ENCODE peak calls at places on chromosomes 12 and 14, in ten cellular contexts. F, B, I, D, H, O, M, X, L and Q are unnamed samples.

GRCh38 chr12:40970320-40970907 is 217.7 kb upstream of the PDZRN4 start:
- DNase-seq in D (no peak), B (no peak), H (no peak), I (no peak), M (no peak), O (no peak), F (peak), L (no peak), X (no peak), Q (no peak)

GRCh38 chr12:66497000-66497897 is 181.6 kb downstream of the GRIP1 start:
- DNase-seq in O (no peak), H (no peak), M (no peak), B (no peak), D (no peak), X (no peak), L (no peak), I (no peak), F (no peak), Q (no peak)

GRCh38 chr12:57844725-57845477 is 1.6 kb downstream of the CTDSP2 start:
- DNase-seq in L (peak), D (no peak), M (no peak), F (peak), H (no peak), B (peak), I (no peak), O (no peak), X (peak), Q (no peak)

GRCh38 chr12:105724651-105725050 is 394.2 kb downstream of the C12orf75 start:
- DNase-seq in B (no peak), M (no peak), D (no peak), I (no peak), L (no peak), O (no peak), F (no peak), H (no peak), X (no peak), Q (no peak)

GRCh38 chr12:68065687-68066086 is 76.4 kb downstream of the IFNG-AS1 start:
- DNase-seq in I (no peak), L (no peak), H (no peak), M (no peak), D (no peak), X (no peak), F (no peak), O (no peak), B (no peak), Q (no peak)

GRCh38 chr14:75298187-75298985 is 19.8 kb downstream of the FOS start:
- DNase-seq in X (peak), I (no peak), H (no peak), L (peak), O (no peak), B (no peak), M (no peak), D (no peak), F (no peak), Q (no peak)

GRCh38 chr12:67531519-67531918 is 117.0 kb upstream of the DYRK2 start:
- DNase-seq in F (no peak), L (no peak), O (no peak), D (no peak), I (no peak), M (no peak), X (no peak), B (no peak), H (no peak), Q (no peak)

GRCh38 chr12:111792155-111792876 is 25.6 kb downstream of the ALDH2 start:
- DNase-seq in I (no peak), L (peak), X (no peak), M (no peak), D (no peak), B (no peak), H (no peak), O (no peak), F (no peak), Q (no peak)

GRCh38 chr12:45112306-45112705 is 61.4 kb upstream of the DBX2 start:
- DNase-seq in X (peak), F (no peak), H (no peak), B (no peak), M (no peak), O (no peak), L (no peak), D (no peak), I (no peak), Q (no peak)

GRCh38 chr14:88818018-88818417 is 6.4 kb upstream of the TTC8 start:
- DNase-seq in F (no peak), M (no peak), L (no peak), H (no peak), O (no peak), B (no peak), X (no peak), I (no peak), D (no peak), Q (no peak)

GRCh38 chr12:4809449-4810218 is 89.4 kb downstream of the GALNT8 start:
- DNase-seq in D (no peak), F (no peak), H (no peak), M (peak), O (no peak), L (no peak), I (no peak), X (no peak), B (no peak), Q (peak)

GRCh38 chr14:58749066-58749669 is 111.4 kb downstream of the DACT1 start:
- DNase-seq in B (no peak), X (peak), M (no peak), F (no peak), H (no peak), D (peak), O (peak), I (no peak), L (no peak), Q (no peak)

GRCh38 chr12:113463746-113464743 is 7.6 kb downstream of the LHX5 start:
- DNase-seq in O (no peak), B (no peak), D (no peak), M (no peak), I (no peak), L (no peak), F (no peak), H (no peak), X (no peak), Q (peak)

GRCh38 chr14:82854851-82855250 is 1321.2 kb upstream of the SEL1L start:
- DNase-seq in F (no peak), O (no peak), I (peak), M (no peak), X (no peak), H (no peak), B (no peak), D (no peak), L (no peak), Q (peak)

GRCh38 chr14:99757331-99758070 is 35.7 kb upstream of the EML1 start:
- DNase-seq in X (peak), O (peak), B (no peak), H (no peak), F (peak), D (no peak), L (no peak), M (no peak), I (peak), Q (no peak)

GRCh38 chr12:60394680-60395079 is 798.9 kb downstream of the SLC16A7 start:
- DNase-seq in B (no peak), L (no peak), M (no peak), F (peak), X (peak), D (no peak), I (no peak), O (peak), H (no peak), Q (no peak)

GRCh38 chr14:20610002-20610765 is 19.0 kb upstream of the RNASE12 start:
- DNase-seq in M (peak), F (peak), H (peak), L (peak), B (peak), D (peak), X (no peak), O (no peak), I (peak), Q (no peak)

GRCh38 chr14:22070119-22070982 is 396.7 kb upstream of the OR4E1 start:
- DNase-seq in H (peak), L (no peak), M (no peak), I (no peak), F (no peak), D (no peak), O (no peak), X (peak), B (peak), Q (no peak)